ENCODE peak calls at places on chromosomes 16 and 17, in six cellular contexts. O is H1, U is AG04450, D is astrocyte of the spinal cord, S is MM.1S, M is pancreas. F is an unnamed sample.

GRCh38 chr16:87077750-87078127 is 239.5 kb downstream of the C16orf95 start:
- DNase-seq in O (no peak), U (no peak), D (no peak), S (no peak), M (no peak), F (no peak)

GRCh38 chr16:29745126-29745852 is 501 bp downstream of the C16orf54 start:
- DNase-seq in O (no peak), U (no peak), D (no peak), S (peak), M (no peak), F (no peak)

GRCh38 chr17:60065867-60066266 is 12.9 kb downstream of the HEATR6 start:
- DNase-seq in O (no peak), U (no peak), D (no peak), S (no peak), M (no peak), F (no peak)

GRCh38 chr16:66188786-66189725 is 177.4 kb upstream of the CDH5 start:
- DNase-seq in O (no peak), U (peak), D (peak), S (no peak), M (no peak), F (no peak)

GRCh38 chr16:1485847-1486496 is 2.8 kb downstream of the PTX4 start:
- DNase-seq in O (no peak), U (no peak), D (no peak), S (no peak), M (peak), F (no peak)

GRCh38 chr17:71883258-71883657 is 237.6 kb upstream of the SOX9 start:
- DNase-seq in O (no peak), U (no peak), D (no peak), S (no peak), M (no peak), F (no peak)

GRCh38 chr16:82899731-82900454 is 273.1 kb downstream of the CDH13 start:
- DNase-seq in O (no peak), U (no peak), D (no peak), S (no peak), M (no peak), F (no peak)

GRCh38 chr17:16419074-16419928 is 3.9 kb downstream of the TRPV2 start:
- DNase-seq in O (no peak), U (peak), D (peak), S (no peak), M (no peak), F (no peak)

GRCh38 chr17:79995691-79996090 is 40.0 kb downstream of the TBC1D16 start:
- DNase-seq in O (no peak), U (no peak), D (no peak), S (no peak), M (no peak), F (no peak)

GRCh38 chr17:33267881-33268548 is 25.1 kb downstream of the ASIC2 start:
- DNase-seq in O (no peak), U (no peak), D (no peak), S (no peak), M (no peak), F (no peak)

GRCh38 chr16:83682126-83682857 is 125.5 kb upstream of the HSBP1 start:
- DNase-seq in O (no peak), U (no peak), D (no peak), S (no peak), M (no peak), F (no peak)

GRCh38 chr16:68486671-68487495 is 38.6 kb upstream of the SMPD3 start:
- DNase-seq in O (no peak), U (no peak), D (no peak), S (peak), M (no peak), F (no peak)

GRCh38 chr16:50467943-50468748 is 80.0 kb upstream of the NKD1 start:
- DNase-seq in O (no peak), U (no peak), D (peak), S (no peak), M (no peak), F (no peak)

GRCh38 chr17:19678581-19679418 is 30.2 kb downstream of the ALDH3A2 start:
- DNase-seq in O (no peak), U (no peak), D (no peak), S (no peak), M (no peak), F (no peak)

GRCh38 chr16:76882105-76882504 is 308.9 kb upstream of the MON1B start:
- DNase-seq in O (no peak), U (no peak), D (no peak), S (no peak), M (no peak), F (no peak)

GRCh38 chr16:17949713-17950112 is 386.8 kb downstream of the NPIPA8 start:
- DNase-seq in O (no peak), U (no peak), D (no peak), S (no peak), M (no peak), F (no peak)

GRCh38 chr17:20046629-20047028 is 37.5 kb downstream of the SPECC1 start:
- DNase-seq in O (no peak), U (no peak), D (no peak), S (no peak), M (no peak), F (no peak)

GRCh38 chr17:37538991-37539659 is 49.4 kb downstream of the DUSP14 start:
- DNase-seq in O (no peak), U (no peak), D (no peak), S (no peak), M (no peak), F (no peak)

GRCh38 chr17:41683441-41684007 is 5.2 kb upstream of the EIF1 start:
- DNase-seq in O (no peak), U (no peak), D (no peak), S (no peak), M (no peak), F (no peak)

GRCh38 chr17:37065486-37066321 is 117.0 kb downstream of the AATF start:
- DNase-seq in O (no peak), U (no peak), D (no peak), S (no peak), M (no peak), F (no peak)

GRCh38 chr17:27378482-27379200 is 77.6 kb upstream of the KSR1 start:
- DNase-seq in O (no peak), U (no peak), D (no peak), S (no peak), M (no peak), F (no peak)

GRCh38 chr17:7307686-7308624 is 527 bp downstream of the EIF5A start:
- DNase-seq in O (no peak), U (no peak), D (no peak), S (peak), M (peak), F (no peak)

GRCh38 chr17:376936-377863 is 24.6 kb upstream of the RPH3AL start:
- DNase-seq in O (no peak), U (no peak), D (no peak), S (no peak), M (no peak), F (no peak)

GRCh38 chr17:77666480-77666879 is 292.0 kb upstream of the TNRC6C start:
- DNase-seq in O (no peak), U (no peak), D (no peak), S (peak), M (no peak), F (no peak)

GRCh38 chr16:56776562-56776961 is 46.6 kb downstream of the NUP93 start:
- DNase-seq in O (no peak), U (no peak), D (peak), S (no peak), M (peak), F (no peak)

GRCh38 chr17:21165922-21166598 is 39.3 kb downstream of the DHRS7B start:
- DNase-seq in O (no peak), U (no peak), D (no peak), S (no peak), M (no peak), F (no peak)

GRCh38 chr16:67404740-67405226 is 11.5 kb upstream of the TPPP3 start:
- DNase-seq in O (no peak), U (no peak), D (no peak), S (no peak), M (no peak), F (no peak)

GRCh38 chr17:79617304-79617703 is 6.5 kb upstream of the RBFOX3 start:
- DNase-seq in O (no peak), U (no peak), D (no peak), S (no peak), M (peak), F (no peak)

GRCh38 chr17:74864866-74865395 is 5.2 kb upstream of the GRIN2C start:
- DNase-seq in O (no peak), U (no peak), D (peak), S (peak), M (peak), F (no peak)

GRCh38 chr17:79633937-79634813 is 23.3 kb upstream of the RBFOX3 start:
- DNase-seq in O (no peak), U (no peak), D (no peak), S (no peak), M (no peak), F (no peak)

GRCh38 chr16:24848065-24848464 is 2.3 kb downstream of the SLC5A11 start:
- DNase-seq in O (no peak), U (no peak), D (peak), S (no peak), M (no peak), F (no peak)

DNA sequence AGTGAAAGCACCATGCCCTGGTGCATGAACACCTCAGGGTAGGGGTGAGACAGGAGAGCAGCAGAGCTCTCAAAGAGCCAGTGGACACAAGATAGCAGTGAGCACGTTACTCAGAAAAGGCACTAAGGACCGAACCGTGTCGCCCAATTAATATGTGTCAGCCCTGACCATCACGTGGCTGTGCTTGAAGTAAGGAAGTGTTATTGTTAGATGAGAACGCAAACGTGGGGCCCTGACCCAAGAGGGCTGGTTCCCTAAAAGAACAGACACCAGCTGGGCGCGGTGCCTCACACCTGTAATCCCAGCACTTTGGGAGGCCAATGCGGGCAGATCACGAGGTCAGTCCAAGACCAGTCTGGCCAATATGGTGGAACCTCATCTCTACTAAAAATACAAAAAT is 16.3 kb downstream of the AXIN1 start:
- DNase-seq in O (no peak), U (no peak), D (no peak), S (no peak), M (no peak), F (no peak)
- TF ChIP-seq CTCF in O (no peak), U (no peak), D (no peak), S (no peak), M (no peak), F (no peak)

DNA sequence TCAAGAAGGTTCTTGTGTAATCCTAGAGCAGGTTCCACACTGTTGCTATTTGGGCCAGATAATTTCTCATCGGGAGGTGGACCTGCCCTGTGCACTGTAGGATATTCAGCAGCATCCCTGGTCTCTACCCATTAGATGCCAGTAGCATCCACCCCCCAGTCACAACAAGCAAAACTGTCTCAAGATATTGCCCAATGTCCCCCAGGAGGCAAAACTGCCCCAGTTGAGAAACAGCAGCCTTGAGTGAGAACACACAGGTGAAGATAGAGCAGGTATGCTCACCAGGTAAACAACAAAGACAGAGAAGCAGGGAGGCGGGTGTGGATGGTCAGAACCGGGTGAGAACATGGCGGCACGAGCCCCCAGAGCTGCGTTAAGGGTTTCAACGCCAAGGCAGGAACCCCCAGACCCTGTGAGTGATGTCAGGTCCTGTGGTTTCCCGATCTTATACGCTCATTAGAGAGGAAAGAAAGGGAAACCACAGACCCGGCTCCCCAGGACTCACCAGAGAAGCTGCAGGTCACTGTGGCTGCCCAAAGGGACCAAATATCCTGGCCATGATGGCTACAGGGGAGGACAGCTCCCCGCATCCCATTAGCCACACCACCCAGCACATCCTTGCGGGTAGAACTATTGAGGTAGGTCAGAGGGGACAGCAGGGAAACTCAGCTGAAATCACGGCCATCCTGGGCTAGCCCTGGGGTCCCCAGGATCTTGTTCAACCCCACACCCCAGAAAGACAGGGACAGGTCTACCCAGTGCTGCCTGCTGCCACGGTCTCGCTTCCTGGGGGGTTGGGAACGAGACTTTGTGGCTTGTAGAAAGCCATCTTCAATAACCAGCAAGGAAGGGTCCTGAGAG is 21.2 kb downstream of the CDC42EP4 start:
- DNase-seq in O (no peak), U (no peak), D (peak), S (peak), M (peak), F (no peak)
- H3K4me3 ChIP-seq in O (no peak), U (no peak), D (no peak), S (peak), M (no peak), F (peak)

GRCh38 chr16:11255737-11256656 is at the start of gene SOCS1:
- DNase-seq in O (peak), U (peak), D (peak), S (peak), M (peak), F (no peak)

GRCh38 chr16:11256657-11257130 is 690 bp upstream of the SOCS1 start:
- DNase-seq in O (no peak), U (no peak), D (peak), S (no peak), M (no peak), F (no peak)

GRCh38 chr16:11258553-11259287 is 2.7 kb upstream of the SOCS1 start:
- DNase-seq in O (no peak), U (no peak), D (no peak), S (peak), M (peak), F (no peak)

GRCh38 chr16:11259288-11259621 is 3.3 kb upstream of the SOCS1 start:
- DNase-seq in O (no peak), U (no peak), D (no peak), S (no peak), M (no peak), F (no peak)

DNA sequence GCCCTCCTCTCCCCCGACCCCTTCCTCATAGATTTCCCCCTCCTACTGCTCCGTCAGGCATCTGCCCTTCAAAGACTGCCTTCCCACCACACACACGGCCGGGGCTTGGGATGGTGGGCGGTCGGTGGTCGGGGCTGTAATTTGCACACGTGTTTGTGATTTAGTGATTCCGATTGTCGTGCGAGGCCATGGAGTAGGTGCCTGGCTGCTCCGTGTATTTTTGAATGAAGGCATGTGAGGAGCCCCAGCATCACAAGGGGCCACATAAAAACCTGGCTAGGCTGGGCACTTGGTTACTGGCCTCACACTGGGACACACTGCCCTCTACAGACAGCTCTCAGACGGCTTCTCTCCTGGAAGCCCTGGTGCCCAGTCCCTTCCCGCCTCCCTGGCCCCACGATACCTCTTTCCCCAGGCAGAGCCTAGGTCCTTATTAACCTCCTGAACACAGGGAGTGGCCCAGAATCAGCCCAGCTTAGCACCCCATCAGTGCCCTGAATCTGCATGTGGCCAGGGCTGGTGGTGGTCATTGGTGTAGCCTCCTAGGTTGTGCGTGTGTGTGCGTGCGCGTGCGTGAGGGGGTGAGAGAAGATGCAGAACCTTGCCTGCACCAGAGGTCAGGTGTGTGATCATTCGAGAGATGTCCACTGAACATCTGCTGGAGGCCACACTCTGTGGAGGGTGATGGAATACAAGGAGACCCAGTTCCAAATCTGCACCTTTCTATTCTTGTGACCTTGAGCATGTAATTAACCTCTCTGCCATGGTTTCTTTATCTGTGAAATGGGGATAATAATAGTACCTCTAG is 1.3 kb upstream of the SOCS1 start:
- DNase-seq in O (no peak), U (no peak), D (peak), S (peak), M (peak), F (no peak)
- TF ChIP-seq CTCF in O (peak), U (peak), D (peak), S (peak), M (no peak), F (peak)

DNA sequence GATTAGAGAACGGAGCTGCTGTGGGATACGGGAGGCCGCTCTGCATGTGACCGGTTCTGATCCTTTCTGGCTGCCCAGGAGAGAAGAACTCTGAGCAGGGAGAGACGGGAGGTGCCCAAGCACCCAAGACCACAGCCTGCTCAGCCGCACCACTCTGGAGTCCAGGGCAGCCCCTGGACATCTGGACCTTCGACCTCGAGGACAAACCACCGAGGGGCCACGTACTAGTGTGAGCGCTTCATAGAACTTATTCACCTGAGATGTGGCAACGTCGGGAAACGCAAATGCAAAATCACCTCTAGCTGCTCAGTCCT is 5.9 kb downstream of the RNF166 start:
- DNase-seq in O (no peak), U (no peak), D (no peak), S (no peak), M (no peak), F (no peak)
- H3K4me3 ChIP-seq in O (no peak), U (no peak), D (no peak), S (peak), M (no peak), F (no peak)

GRCh38 chr17:4966844-4967538 is 626 bp downstream of the SPAG7 start:
- DNase-seq in O (peak), U (peak), D (peak), S (peak), M (peak), F (peak)

GRCh38 chr17:4968916-4969550 is 1.4 kb upstream of the SPAG7 start:
- DNase-seq in O (no peak), U (peak), D (peak), S (no peak), M (no peak), F (no peak)

GRCh38 chr17:4968166-4968915 is 724 bp upstream of the SPAG7 start:
- DNase-seq in O (no peak), U (no peak), D (no peak), S (no peak), M (peak), F (no peak)

GRCh38 chr17:4969551-4970231 is 2.1 kb upstream of the SPAG7 start:
- DNase-seq in O (no peak), U (no peak), D (peak), S (no peak), M (no peak), F (no peak)

GRCh38 chr17:4967539-4968165 is at the start of gene SPAG7:
- DNase-seq in O (peak), U (peak), D (peak), S (peak), M (peak), F (peak)
- TF ChIP-seq CTCF in O (no peak), U (no peak), D (no peak), S (no peak), M (no peak), F (no peak)

GRCh38 chr16:10736926-10737625 is 6.6 kb upstream of the NUBP1 start:
- DNase-seq in O (peak), U (peak), D (peak), S (peak), M (no peak), F (peak)
- H3K4me3 ChIP-seq in O (no peak), U (no peak), D (no peak), S (peak), M (peak), F (peak)

GRCh38 chr16:31052131-31052530 is 18.8 kb downstream of the STX4 start:
- DNase-seq in O (no peak), U (peak), D (peak), S (no peak), M (no peak), F (no peak)
- TF ChIP-seq CTCF in O (no peak), U (no peak), D (no peak), S (no peak), M (no peak), F (no peak)

GRCh38 chr17:50468120-50469004 is at the start of gene CHAD:
- DNase-seq in O (no peak), U (no peak), D (peak), S (no peak), M (no peak), F (no peak)
- H3K4me3 ChIP-seq in O (peak), U (peak), D (peak), S (no peak), M (no peak), F (no peak)

GRCh38 chr16:88907768-88908167 is 41.3 kb upstream of the PABPN1L start:
- DNase-seq in O (no peak), U (no peak), D (no peak), S (no peak), M (no peak), F (no peak)
- TF ChIP-seq CTCF in O (no peak), U (no peak), D (no peak), S (no peak), M (no peak), F (no peak)

F was measured in GM12864.